ENCODE peak calls at places on chromosomes 11 and 22, in eight cellular contexts. J, S, O, Y, M, T, H and N are unnamed samples.

GRCh38 chr11:65895482-65895981 is 4.7 kb downstream of the FOSL1 start:
- DNase-seq in J (no peak), S (no peak), O (no peak), Y (no peak), M (no peak), T (no peak), H (no peak), N (no peak)

GRCh38 chr11:65373839-65374580 is 8.4 kb downstream of the SLC25A45 start:
- DNase-seq in J (no peak), S (no peak), O (no peak), Y (no peak), M (no peak), T (no peak), H (no peak), N (no peak)

GRCh38 chr22:40196628-40197027 is 18.9 kb downstream of the TNRC6B start:
- DNase-seq in J (peak), S (no peak), O (no peak), Y (no peak), M (peak), T (no peak), H (peak), N (no peak)

GRCh38 chr11:73931039-73931645 is 19.7 kb upstream of the DNAJB13 start:
- DNase-seq in J (peak), S (no peak), O (peak), Y (no peak), M (peak), T (peak), H (peak), N (no peak)

GRCh38 chr22:50089231-50090140 is at the start of gene MOV10L1:
- DNase-seq in J (no peak), S (no peak), O (no peak), Y (no peak), M (no peak), T (no peak), H (no peak), N (no peak)

GRCh38 chr11:706957-707816 is 1.2 kb downstream of the EPS8L2 start:
- DNase-seq in J (no peak), S (no peak), O (no peak), Y (peak), M (no peak), T (peak), H (peak), N (no peak)

GRCh38 chr11:67111261-67111660 is 7.8 kb upstream of the KDM2A start:
- DNase-seq in J (no peak), S (no peak), O (no peak), Y (no peak), M (no peak), T (no peak), H (peak), N (no peak)

GRCh38 chr11:68276864-68277263 is 5.1 kb upstream of the C11orf24 start:
- DNase-seq in J (no peak), S (no peak), O (no peak), Y (no peak), M (no peak), T (no peak), H (no peak), N (no peak)

GRCh38 chr22:23750744-23751440 is at the start of gene ZNF70:
- DNase-seq in J (no peak), S (peak), O (peak), Y (peak), M (peak), T (peak), H (peak), N (peak)

GRCh38 chr22:49527611-49528419 is 299.9 kb downstream of the BRD1 start:
- DNase-seq in J (no peak), S (no peak), O (no peak), Y (no peak), M (no peak), T (no peak), H (no peak), N (no peak)

GRCh38 chr22:20956258-20957117 is 10.6 kb upstream of the AIFM3 start:
- DNase-seq in J (no peak), S (no peak), O (no peak), Y (no peak), M (no peak), T (no peak), H (peak), N (no peak)

GRCh38 chr22:38755911-38756532 is at the start of gene SUN2:
- DNase-seq in J (no peak), S (peak), O (peak), Y (peak), M (peak), T (peak), H (peak), N (peak)

GRCh38 chr22:48494256-48494967 is 1333.3 kb downstream of the BRD1 start:
- DNase-seq in J (no peak), S (no peak), O (no peak), Y (no peak), M (no peak), T (no peak), H (no peak), N (no peak)

GRCh38 chr11:1458340-1459218 is 28.0 kb downstream of the MOB2 start:
- DNase-seq in J (no peak), S (peak), O (peak), Y (no peak), M (no peak), T (peak), H (no peak), N (no peak)

GRCh38 chr11:9095421-9095820 is 4.0 kb upstream of the SCUBE2 start:
- DNase-seq in J (no peak), S (no peak), O (no peak), Y (no peak), M (no peak), T (no peak), H (no peak), N (no peak)

GRCh38 chr22:29195118-29195963 is 10.4 kb upstream of the EMID1 start:
- DNase-seq in J (no peak), S (no peak), O (peak), Y (no peak), M (no peak), T (no peak), H (no peak), N (peak)

GRCh38 chr22:39528681-39529486 is 3.7 kb downstream of the RPS19BP1 start:
- DNase-seq in J (peak), S (peak), O (peak), Y (peak), M (peak), T (peak), H (peak), N (peak)

GRCh38 chr11:94641167-94641761 is 74.1 kb downstream of the PIWIL4 start:
- DNase-seq in J (no peak), S (peak), O (no peak), Y (no peak), M (no peak), T (no peak), H (peak), N (no peak)

DNA sequence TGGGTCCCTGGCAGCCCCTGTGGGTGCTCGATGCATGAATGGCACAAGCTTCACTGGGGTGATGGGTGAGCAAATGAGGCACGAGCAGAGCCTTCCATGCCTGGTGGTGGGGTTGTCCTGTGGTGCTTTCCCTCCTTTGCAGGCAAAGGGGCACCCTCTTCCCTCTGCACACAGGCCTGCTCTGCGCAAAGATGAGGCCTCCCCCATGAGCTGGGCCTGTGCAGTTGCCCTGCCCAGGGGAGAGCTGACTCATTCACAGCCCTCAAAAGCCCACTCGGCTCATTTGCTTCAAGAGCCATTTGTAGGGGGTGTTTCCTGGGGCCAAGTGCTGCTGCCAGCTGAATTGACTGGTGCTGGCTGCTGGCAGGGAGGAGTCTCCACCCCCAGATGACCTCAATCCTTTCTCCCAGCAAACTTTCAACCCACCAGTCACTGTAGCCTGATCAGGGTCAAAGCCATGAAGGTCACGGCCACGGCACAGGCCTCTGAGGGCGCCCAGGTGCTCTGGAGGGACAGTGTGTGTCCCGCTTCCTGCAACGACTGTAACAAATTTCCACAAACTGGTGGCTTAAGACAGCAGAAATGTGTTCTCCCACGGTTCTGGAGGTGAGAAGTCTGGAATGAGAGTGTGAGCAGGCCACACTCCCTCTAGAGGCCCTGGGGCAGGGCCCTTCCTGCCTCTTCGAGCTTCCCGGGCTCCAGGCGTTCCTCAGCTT is 48.8 kb upstream of the ANO1 start:
- DNase-seq in J (no peak), S (no peak), O (peak), Y (peak), M (no peak), T (no peak), H (no peak), N (no peak)
- TF ChIP-seq CTCF in J (no peak), S (no peak), O (no peak), Y (no peak), M (no peak), T (no peak), H (no peak), N (no peak)

GRCh38 chr11:114215871-114216803 is 80.1 kb upstream of the NNMT start:
- DNase-seq in J (no peak), S (no peak), O (peak), Y (no peak), M (no peak), T (no peak), H (no peak), N (no peak)
- TF ChIP-seq CTCF in J (no peak), S (no peak), O (no peak), Y (no peak), M (no peak), T (no peak), H (no peak), N (no peak)

GRCh38 chr11:43708776-43709175 is 28.2 kb downstream of the HSD17B12 start:
- DNase-seq in J (no peak), S (no peak), O (no peak), Y (no peak), M (no peak), T (no peak), H (no peak), N (no peak)
- TF ChIP-seq CTCF in J (no peak), S (peak), O (peak), Y (no peak), M (no peak), T (no peak), H (peak), N (peak)

DNA sequence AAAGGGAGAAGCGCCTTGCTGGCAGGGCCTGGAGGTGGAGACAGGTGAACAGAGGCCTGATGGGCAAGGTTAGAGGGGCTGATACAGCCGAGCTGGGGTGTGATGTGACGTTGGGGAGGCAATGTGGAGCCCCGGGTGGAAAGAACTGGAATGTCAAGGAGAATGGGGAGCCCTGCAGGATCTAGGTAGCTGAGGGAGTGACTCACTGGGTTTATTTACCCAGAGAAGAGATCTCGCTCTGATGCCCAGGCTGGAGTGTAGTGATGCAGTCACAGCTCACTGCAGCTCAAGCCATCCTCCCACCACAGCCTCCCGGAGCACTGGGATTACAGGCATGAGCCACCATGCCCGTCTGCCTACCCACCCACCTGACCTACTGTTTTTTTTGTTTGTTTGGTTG is 1.9 kb upstream of the CYB5R3 start:
- DNase-seq in J (no peak), S (no peak), O (no peak), Y (no peak), M (no peak), T (no peak), H (no peak), N (no peak)
- TF ChIP-seq CTCF in J (no peak), S (no peak), O (no peak), Y (no peak), M (no peak), T (no peak), H (no peak), N (no peak)

GRCh38 chr22:43783777-43784176 is 28.3 kb downstream of the EFCAB6 start:
- DNase-seq in J (no peak), S (no peak), O (no peak), Y (no peak), M (no peak), T (no peak), H (no peak), N (no peak)
- TF ChIP-seq CTCF in J (peak), S (no peak), O (peak), Y (peak), M (peak), T (no peak), H (peak), N (no peak)

DNA sequence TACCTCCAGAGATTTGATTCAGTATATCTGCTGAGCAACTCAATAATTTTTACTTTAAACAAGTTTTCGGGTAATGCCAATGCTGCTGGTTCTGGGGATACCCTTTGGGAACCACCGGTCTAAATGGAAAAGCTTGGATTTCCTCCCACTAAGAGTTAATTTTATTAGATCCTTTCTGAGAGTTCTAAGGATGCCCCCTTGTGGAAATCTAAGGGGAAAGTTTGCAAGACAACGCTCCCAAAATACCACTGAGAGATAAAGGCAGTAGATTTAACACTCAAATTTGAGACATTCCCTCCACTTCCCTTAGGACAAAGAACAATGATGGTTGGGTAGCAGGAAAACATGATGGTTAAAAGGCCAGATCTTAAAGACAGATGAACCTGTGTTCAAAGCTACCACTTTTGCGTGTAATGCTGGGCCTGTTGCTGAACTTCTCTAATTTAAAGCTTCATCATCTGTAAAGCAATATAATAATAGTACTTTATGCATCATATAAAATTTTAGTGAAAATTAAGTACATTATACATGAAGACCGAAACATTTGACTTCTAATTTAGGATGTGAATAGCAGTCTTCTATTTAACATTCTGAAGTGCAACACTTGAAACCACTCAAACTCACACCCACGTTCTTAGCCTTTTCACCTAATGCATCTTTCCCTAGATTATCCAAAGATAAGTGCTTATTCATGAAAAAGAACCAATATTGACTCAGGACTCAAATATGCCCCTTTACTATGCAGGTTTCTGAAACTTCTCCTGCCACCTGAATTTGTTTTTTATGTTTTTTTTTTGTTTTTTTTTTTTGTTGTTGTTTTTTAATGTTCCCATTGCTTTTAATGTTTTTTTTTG is 110.1 kb upstream of the LUZP2 start:
- DNase-seq in J (peak), S (no peak), O (peak), Y (no peak), M (peak), T (no peak), H (peak), N (no peak)
- TF ChIP-seq CTCF in J (peak), S (peak), O (peak), Y (peak), M (peak), T (no peak), H (peak), N (no peak)

DNA sequence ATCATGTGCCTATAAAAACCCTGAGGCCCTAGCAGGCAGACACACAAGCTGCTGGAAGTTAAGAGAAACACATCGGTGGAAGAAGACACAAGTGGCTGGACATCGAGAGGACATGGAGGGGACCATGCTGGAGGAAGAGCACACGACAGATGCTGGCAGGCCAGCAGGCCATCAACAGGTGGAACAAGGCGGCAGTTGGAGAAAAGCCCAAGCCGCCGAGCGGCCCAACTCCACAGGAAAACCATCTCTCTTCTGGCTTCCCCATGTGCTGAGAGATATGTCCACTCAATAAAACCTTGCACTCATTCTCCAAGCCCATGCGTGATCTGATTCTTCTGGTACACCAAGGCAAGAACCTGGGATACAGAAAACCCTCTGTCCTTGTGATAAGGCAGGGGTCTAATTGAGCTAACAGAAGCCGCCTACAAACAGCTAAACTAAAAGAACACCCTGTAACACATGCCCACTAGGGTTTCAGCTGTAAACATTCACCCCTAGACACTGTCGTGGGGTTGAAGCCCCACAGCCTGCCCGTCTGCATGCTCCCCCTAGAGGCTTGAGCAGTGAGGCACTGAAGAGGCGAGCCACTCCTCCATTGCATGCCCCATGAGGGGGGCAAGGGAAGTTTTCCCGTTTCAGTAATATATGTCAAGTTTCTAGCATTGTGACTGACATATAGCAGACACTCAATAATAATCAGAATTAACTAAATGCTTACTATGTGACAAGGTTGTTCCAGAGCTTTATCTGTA is 39.0 kb upstream of the MMP20 start:
- DNase-seq in J (no peak), S (no peak), O (no peak), Y (no peak), M (no peak), T (no peak), H (no peak), N (no peak)
- TF ChIP-seq CTCF in J (peak), S (no peak), O (peak), Y (peak), M (peak), T (no peak), H (peak), N (no peak)

DNA sequence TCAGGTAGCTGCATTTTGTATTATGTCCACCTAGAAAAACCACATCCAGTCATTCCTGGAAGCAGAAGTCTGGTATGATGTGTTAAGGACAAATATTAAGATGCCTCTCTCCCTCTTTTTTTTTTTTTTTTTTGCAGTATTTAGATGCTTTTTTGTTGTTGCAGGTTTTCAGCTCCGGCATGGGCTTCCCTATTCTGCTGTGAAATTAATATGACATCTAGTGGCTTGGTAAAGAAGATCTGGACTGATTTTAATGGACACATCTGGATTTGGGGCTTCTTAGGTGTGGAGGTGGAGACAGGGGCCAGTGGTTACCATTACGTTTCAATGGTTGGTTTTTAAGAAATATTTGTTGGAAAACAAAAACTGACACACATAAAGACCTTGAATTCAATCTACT is 47.5 kb upstream of the RASSF10 start:
- DNase-seq in J (no peak), S (no peak), O (no peak), Y (no peak), M (no peak), T (no peak), H (peak), N (no peak)
- TF ChIP-seq CTCF in J (peak), S (no peak), O (peak), Y (peak), M (peak), T (no peak), H (peak), N (no peak)